ENCODE peak calls at places on chromosomes 16 and 17, in four cellular contexts. One of them, this sample, is unnamed.

GRCh38 chr17:7280519-7281073 is 922 bp upstream of the SLC2A4 start:
- DNase-seq in WTC11: peak; percentile 95
- DNase-seq in K562: peak; percentile 70
- DNase-seq in HepG2: peak; percentile 79
- DNase-seq in this sample: peak; percentile 84

GRCh38 chr17:38867179-38867994 is 2.5 kb upstream of the LASP1 start:
- DNase-seq in WTC11: peak; percentile 65
- DNase-seq in K562: peak; percentile 51
- DNase-seq in HepG2: peak; percentile 77
- DNase-seq in this sample: no peak

GRCh38 chr17:78687125-78687524 is 94.9 kb downstream of the CYTH1 start:
- DNase-seq in WTC11: no peak
- DNase-seq in K562: no peak
- DNase-seq in HepG2: no peak
- DNase-seq in this sample: no peak

GRCh38 chr17:8572767-8573166 is 57.8 kb downstream of the MYH10 start:
- DNase-seq in WTC11: no peak
- DNase-seq in K562: no peak
- DNase-seq in HepG2: no peak
- DNase-seq in this sample: no peak

GRCh38 chr17:5898406-5898805 is 171.8 kb upstream of the WSCD1 start:
- DNase-seq in WTC11: no peak
- DNase-seq in K562: no peak
- DNase-seq in HepG2: no peak
- DNase-seq in this sample: no peak

GRCh38 chr17:21094298-21094704 is 32.5 kb upstream of the DHRS7B start:
- DNase-seq in WTC11: no peak
- DNase-seq in K562: no peak
- DNase-seq in HepG2: peak; percentile 76
- DNase-seq in this sample: no peak

GRCh38 chr17:64131606-64132270 is 1.8 kb upstream of the ERN1 start:
- DNase-seq in WTC11: no peak
- DNase-seq in K562: no peak
- DNase-seq in HepG2: no peak
- DNase-seq in this sample: no peak

GRCh38 chr16:5560084-5560483 is 462.5 kb upstream of the EEF2KMT start:
- DNase-seq in WTC11: no peak
- DNase-seq in K562: no peak
- DNase-seq in HepG2: no peak
- DNase-seq in this sample: no peak

GRCh38 chr17:44970136-44970737 is 2.1 kb upstream of the C1QL1 start:
- DNase-seq in WTC11: peak; percentile 44
- DNase-seq in K562: no peak
- DNase-seq in HepG2: no peak
- DNase-seq in this sample: peak; percentile 77

GRCh38 chr16:50291719-50292565 is 25.6 kb downstream of the ADCY7 start:
- DNase-seq in WTC11: no peak
- DNase-seq in K562: no peak
- DNase-seq in HepG2: peak; percentile 59
- DNase-seq in this sample: no peak

GRCh38 chr17:58172369-58173071 is 5.7 kb downstream of the OR4D2 start:
- DNase-seq in WTC11: peak; percentile 46
- DNase-seq in K562: peak; percentile 35
- DNase-seq in HepG2: peak; percentile 62
- DNase-seq in this sample: peak; percentile 62

GRCh38 chr16:8893426-8893825 is 11.3 kb downstream of the LITAFD start:
- DNase-seq in WTC11: no peak
- DNase-seq in K562: no peak
- DNase-seq in HepG2: no peak
- DNase-seq in this sample: no peak

GRCh38 chr17:41697122-41697962 is 8.7 kb downstream of the EIF1 start:
- DNase-seq in WTC11: no peak
- DNase-seq in K562: no peak
- DNase-seq in HepG2: no peak
- DNase-seq in this sample: no peak

GRCh38 chr17:65388911-65389310 is 172.5 kb downstream of the AXIN2 start:
- DNase-seq in WTC11: no peak
- DNase-seq in K562: no peak
- DNase-seq in HepG2: no peak
- DNase-seq in this sample: no peak

GRCh38 chr17:44533533-44534246 is 23.6 kb upstream of the FZD2 start:
- DNase-seq in WTC11: peak; percentile 97
- DNase-seq in K562: peak; percentile 93
- DNase-seq in HepG2: peak; percentile 81
- DNase-seq in this sample: peak; percentile 94

GRCh38 chr16:1601031-1601430 is 10.8 kb downstream of the IFT140 start:
- DNase-seq in WTC11: no peak
- DNase-seq in K562: no peak
- DNase-seq in HepG2: no peak
- DNase-seq in this sample: no peak

GRCh38 chr16:28183930-28184329 is 27.8 kb downstream of the XPO6 start:
- DNase-seq in WTC11: no peak
- DNase-seq in K562: no peak
- DNase-seq in HepG2: no peak
- DNase-seq in this sample: no peak

GRCh38 chr16:85839681-85840240 is 40.3 kb downstream of the COX4I1 start:
- DNase-seq in WTC11: no peak
- DNase-seq in K562: no peak
- DNase-seq in HepG2: no peak
- DNase-seq in this sample: no peak

GRCh38 chr17:75487351-75488070 is 27.8 kb downstream of the CASKIN2 start:
- DNase-seq in WTC11: no peak
- DNase-seq in K562: peak; percentile 52
- DNase-seq in HepG2: no peak
- DNase-seq in this sample: no peak

GRCh38 chr16:396199-396598 is 800 bp upstream of the NME4 start:
- DNase-seq in WTC11: no peak
- DNase-seq in K562: no peak
- DNase-seq in HepG2: no peak
- DNase-seq in this sample: no peak

GRCh38 chr17:44095647-44096496 is 25.3 kb downstream of the G6PC3 start:
- DNase-seq in WTC11: peak; percentile 85
- DNase-seq in K562: peak; percentile 82
- DNase-seq in HepG2: peak; percentile 94
- DNase-seq in this sample: peak; percentile 85

GRCh38 chr16:80527297-80527696 is 13.5 kb upstream of the DYNLRB2 start:
- DNase-seq in WTC11: peak; percentile 62
- DNase-seq in K562: no peak
- DNase-seq in HepG2: peak; percentile 15
- DNase-seq in this sample: peak; percentile 11

GRCh38 chr17:20091161-20092029 is 82.2 kb downstream of the SPECC1 start:
- DNase-seq in WTC11: no peak
- DNase-seq in K562: no peak
- DNase-seq in HepG2: no peak
- DNase-seq in this sample: no peak

GRCh38 chr16:56658476-56658875 is 717 bp downstream of the MT1F start:
- DNase-seq in WTC11: no peak
- DNase-seq in K562: no peak
- DNase-seq in HepG2: no peak
- DNase-seq in this sample: no peak

GRCh38 chr17:70187383-70187782 is 18.1 kb downstream of the KCNJ2 start:
- DNase-seq in WTC11: no peak
- DNase-seq in K562: no peak
- DNase-seq in HepG2: no peak
- DNase-seq in this sample: no peak

GRCh38 chr16:50367777-50368409 is 895 bp downstream of the BRD7 start:
- DNase-seq in WTC11: no peak
- DNase-seq in K562: no peak
- DNase-seq in HepG2: no peak
- DNase-seq in this sample: no peak

GRCh38 chr16:75965504-75966374 is 239.4 kb upstream of the CPHXL start:
- DNase-seq in WTC11: no peak
- DNase-seq in K562: no peak
- DNase-seq in HepG2: peak; percentile 49
- DNase-seq in this sample: no peak

GRCh38 chr17:58587713-58588117 is 73.3 kb upstream of the MTMR4 start:
- DNase-seq in WTC11: peak; percentile 77
- DNase-seq in K562: peak; percentile 87
- DNase-seq in HepG2: peak; percentile 63
- DNase-seq in this sample: peak; percentile 88

GRCh38 chr16:89096768-89097527 is 3.3 kb downstream of the ACSF3 start:
- DNase-seq in WTC11: no peak
- DNase-seq in K562: no peak
- DNase-seq in HepG2: no peak
- DNase-seq in this sample: no peak

GRCh38 chr17:83061586-83061985 is 17.8 kb upstream of the METRNL start:
- DNase-seq in WTC11: no peak
- DNase-seq in K562: no peak
- DNase-seq in HepG2: no peak
- DNase-seq in this sample: peak; percentile 29

GRCh38 chr17:31838641-31839225 is 20.3 kb downstream of the COPRS start:
- DNase-seq in WTC11: no peak
- DNase-seq in K562: no peak
- DNase-seq in HepG2: no peak
- DNase-seq in this sample: no peak

GRCh38 chr17:55283256-55283965 is 18.7 kb downstream of the HLF start:
- DNase-seq in WTC11: no peak
- DNase-seq in K562: no peak
- DNase-seq in HepG2: peak; percentile 68
- DNase-seq in this sample: no peak

GRCh38 chr17:19738073-19738449 is 10.0 kb downstream of the ALDH3A1 start:
- DNase-seq in WTC11: no peak
- DNase-seq in K562: no peak
- DNase-seq in HepG2: no peak
- DNase-seq in this sample: no peak

GRCh38 chr17:19897901-19898300 is 30.2 kb upstream of the ULK2 start:
- DNase-seq in WTC11: no peak
- DNase-seq in K562: no peak
- DNase-seq in HepG2: no peak
- DNase-seq in this sample: no peak

GRCh38 chr17:30199600-30199999 is 35.9 kb downstream of the SLC6A4 start:
- DNase-seq in WTC11: no peak
- DNase-seq in K562: no peak
- DNase-seq in HepG2: no peak
- DNase-seq in this sample: no peak

GRCh38 chr16:72203401-72203800 is 31.4 kb upstream of the PMFBP1 start:
- DNase-seq in WTC11: no peak
- DNase-seq in K562: no peak
- DNase-seq in HepG2: no peak
- DNase-seq in this sample: no peak

GRCh38 chr17:9256944-9257629 is 235.8 kb downstream of the NTN1 start:
- DNase-seq in WTC11: no peak
- DNase-seq in K562: no peak
- DNase-seq in HepG2: no peak
- DNase-seq in this sample: no peak

GRCh38 chr16:87437327-87437726 is 45.2 kb downstream of the MAP1LC3B start:
- DNase-seq in WTC11: no peak
- DNase-seq in K562: no peak
- DNase-seq in HepG2: no peak
- DNase-seq in this sample: no peak

GRCh38 chr16:56357291-56357764 is 68.0 kb downstream of the AMFR start:
- DNase-seq in WTC11: peak; percentile 14
- DNase-seq in K562: no peak
- DNase-seq in HepG2: no peak
- DNase-seq in this sample: peak; percentile 23

DNA sequence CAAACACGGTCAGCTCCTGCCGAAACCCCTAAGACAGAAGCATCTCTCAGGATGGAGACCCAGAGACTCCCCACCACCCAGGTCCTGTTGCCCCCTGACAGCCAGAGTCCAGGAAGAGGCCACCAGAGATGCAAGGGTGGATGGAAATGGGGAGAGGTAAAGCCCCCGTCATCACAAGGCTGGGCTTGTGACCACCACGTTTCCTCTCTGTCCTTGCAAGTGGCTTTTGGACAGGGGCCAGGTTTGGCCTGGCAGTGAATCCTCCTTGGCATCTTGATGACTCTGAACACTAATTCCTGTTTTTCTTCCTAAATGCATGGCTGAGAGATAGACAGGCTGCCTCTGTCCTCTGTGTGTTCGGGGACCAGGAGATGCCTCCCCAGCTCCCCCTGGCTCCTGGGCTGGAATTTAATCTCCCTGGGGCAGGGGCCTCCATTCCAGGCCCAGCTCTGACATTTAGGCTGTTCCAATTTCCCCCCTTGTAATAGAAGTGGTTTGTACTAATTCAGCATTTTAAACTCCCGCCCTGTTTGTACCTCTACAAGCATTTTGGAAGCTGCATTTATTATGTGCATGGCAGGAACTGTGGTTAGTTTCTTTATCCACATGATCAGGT is 116.2 kb upstream of the IRX6 start:
- DNase-seq in WTC11: peak; percentile 12
- DNase-seq in K562: no peak
- DNase-seq in HepG2: no peak
- DNase-seq in this sample: peak; percentile 18
- TF ChIP-seq FOXJ3 in WTC11: no peak
- TF ChIP-seq FOXJ3 in K562: no peak
- TF ChIP-seq FOXJ3 in HepG2: no peak
- TF ChIP-seq FOXJ3 in this sample: no peak

DNA sequence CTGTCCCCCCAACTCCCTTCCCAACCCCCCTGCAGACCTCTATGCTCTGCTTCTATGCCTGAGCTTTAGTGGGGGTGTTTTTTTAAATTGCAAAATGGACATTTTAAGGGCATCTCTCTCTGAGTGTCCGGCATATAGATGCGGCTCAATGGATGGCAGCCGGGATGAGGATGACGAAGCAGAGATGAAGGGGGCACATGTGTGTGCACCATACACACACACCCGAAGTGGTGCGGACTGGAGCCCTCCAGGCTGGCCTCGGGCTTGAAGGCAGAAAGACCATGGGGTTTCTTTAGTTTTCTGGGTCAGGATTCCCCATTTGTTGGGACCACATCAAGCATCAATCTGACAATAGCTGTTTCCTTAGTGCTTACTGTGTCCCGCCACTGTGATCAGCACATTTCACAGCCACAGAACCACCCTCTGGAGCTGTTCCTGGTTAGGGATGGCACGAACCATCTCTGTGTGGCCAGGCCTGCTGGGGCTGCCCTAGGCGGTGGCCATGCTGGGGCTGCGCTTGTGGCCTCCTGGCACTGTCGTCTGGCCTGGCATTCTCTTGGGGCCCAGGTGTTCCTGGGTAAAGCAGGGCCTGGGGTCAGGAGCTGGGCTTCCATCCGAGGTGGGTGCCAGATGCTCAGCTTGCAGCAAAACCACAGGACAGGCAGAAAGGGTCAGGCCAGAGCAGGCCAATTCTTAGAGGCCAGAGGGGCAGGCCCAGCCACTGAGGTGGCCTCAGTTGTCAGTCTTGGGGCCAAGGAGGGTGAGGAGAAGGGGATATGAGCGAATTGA is 49.9 kb downstream of the NT5M start:
- DNase-seq in WTC11: no peak
- DNase-seq in K562: no peak
- DNase-seq in HepG2: no peak
- DNase-seq in this sample: peak; percentile 39
- TF ChIP-seq FOXJ3 in WTC11: no peak
- TF ChIP-seq FOXJ3 in K562: no peak
- TF ChIP-seq FOXJ3 in HepG2: no peak
- TF ChIP-seq FOXJ3 in this sample: no peak

GRCh38 chr17:73710095-73710592 is 65.9 kb upstream of the SDK2 start:
- DNase-seq in WTC11: peak; percentile 87
- DNase-seq in K562: peak; percentile 79
- DNase-seq in HepG2: peak; percentile 54
- DNase-seq in this sample: peak; percentile 81
- TF ChIP-seq FOXJ3 in WTC11: no peak
- TF ChIP-seq FOXJ3 in K562: no peak
- TF ChIP-seq FOXJ3 in HepG2: no peak
- TF ChIP-seq FOXJ3 in this sample: no peak

GRCh38 chr17:66714046-66715023 is 120.6 kb upstream of the CACNG5 start:
- DNase-seq in WTC11: no peak
- DNase-seq in K562: no peak
- DNase-seq in HepG2: no peak
- DNase-seq in this sample: no peak
- TF ChIP-seq FOXJ3 in WTC11: no peak
- TF ChIP-seq FOXJ3 in K562: no peak
- TF ChIP-seq FOXJ3 in HepG2: no peak
- TF ChIP-seq FOXJ3 in this sample: no peak

This sample was measured in SK-N-SH.